ENCODE peak calls at places on chromosomes 7 and 10, in seven cellular contexts. X is Panc1; B is body of pancreas; Q is colonic mucosa; T is heart left ventricle; N is CD8-positive, alpha-beta T cell; K is aorta. O is an unnamed sample.

GRCh38 chr7:131957338-131958025 is 401.1 kb upstream of the PODXL start:
- DNase-seq in X (no peak), B (no peak), Q (no peak), T (no peak), N (no peak), K (no peak), O (no peak)

GRCh38 chr10:8365935-8366911 is 311.7 kb downstream of the GATA3 start:
- DNase-seq in X (peak; percentile 39), B (no peak), Q (no peak), T (no peak), N (peak; percentile 9), K (no peak), O (no peak)

GRCh38 chr10:133124357-133125211 is 35.4 kb upstream of the KNDC1 start:
- DNase-seq in X (no peak), B (peak; percentile 32), Q (no peak), T (no peak), N (no peak), K (peak; percentile 38), O (no peak)

GRCh38 chr7:22219036-22219435 is 137.9 kb downstream of the RAPGEF5 start:
- DNase-seq in X (no peak), B (no peak), Q (no peak), T (no peak), N (no peak), K (no peak), O (no peak)

GRCh38 chr7:106770191-106770590 is 94.9 kb upstream of the PIK3CG start:
- DNase-seq in X (no peak), B (no peak), Q (no peak), T (no peak), N (no peak), K (no peak), O (no peak)

GRCh38 chr7:129644634-129645230 is 33.2 kb downstream of the NRF1 start:
- DNase-seq in X (peak; percentile 39), B (no peak), Q (no peak), T (no peak), N (no peak), K (no peak), O (peak; percentile 25)

GRCh38 chr10:125146791-125147604 is 13.4 kb downstream of the CTBP2 start:
- DNase-seq in X (no peak), B (peak; percentile 66), Q (peak; percentile 45), T (no peak), N (no peak), K (no peak), O (no peak)

GRCh38 chr10:95544783-95545500 is 16.2 kb downstream of the SORBS1 start:
- DNase-seq in X (no peak), B (peak; percentile 30), Q (no peak), T (no peak), N (no peak), K (no peak), O (no peak)

GRCh38 chr10:31594331-31594880 is 275.4 kb downstream of the ZEB1 start:
- DNase-seq in X (no peak), B (no peak), Q (no peak), T (no peak), N (no peak), K (no peak), O (no peak)

GRCh38 chr10:125768217-125768616 is 7.4 kb downstream of the MMP21 start:
- DNase-seq in X (no peak), B (no peak), Q (no peak), T (no peak), N (no peak), K (no peak), O (peak; percentile 4)

GRCh38 chr10:132785433-132786278 is at the start of gene NKX6-2:
- DNase-seq in X (no peak), B (no peak), Q (no peak), T (no peak), N (no peak), K (no peak), O (no peak)

GRCh38 chr10:120689766-120690539 is 161.2 kb upstream of the WDR11 start:
- DNase-seq in X (no peak), B (no peak), Q (no peak), T (no peak), N (no peak), K (no peak), O (no peak)

GRCh38 chr10:132937861-132938260 is 4.5 kb downstream of the CFAP46 start:
- DNase-seq in X (no peak), B (no peak), Q (no peak), T (no peak), N (no peak), K (no peak), O (no peak)

GRCh38 chr7:26580666-26581065 is 283.7 kb downstream of the SKAP2 start:
- DNase-seq in X (no peak), B (no peak), Q (no peak), T (no peak), N (no peak), K (no peak), O (no peak)

GRCh38 chr10:87794285-87794684 is 23.7 kb downstream of the ATAD1 start:
- DNase-seq in X (no peak), B (no peak), Q (no peak), T (no peak), N (no peak), K (no peak), O (no peak)

GRCh38 chr10:101285519-101286070 is 56.3 kb upstream of the LBX1 start:
- DNase-seq in X (no peak), B (no peak), Q (no peak), T (no peak), N (no peak), K (no peak), O (no peak)

GRCh38 chr10:71667374-71667750 is 52.2 kb downstream of the C10orf105 start:
- DNase-seq in X (no peak), B (no peak), Q (no peak), T (no peak), N (no peak), K (no peak), O (peak; percentile 56)

GRCh38 chr7:94561841-94562514 is 52.4 kb downstream of the CASD1 start:
- DNase-seq in X (no peak), B (no peak), Q (no peak), T (no peak), N (no peak), K (no peak), O (no peak)

GRCh38 chr10:68628576-68629127 is 68.5 kb downstream of the TET1 start:
- DNase-seq in X (no peak), B (no peak), Q (no peak), T (no peak), N (no peak), K (no peak), O (no peak)

GRCh38 chr10:72089618-72090017 is 1.3 kb upstream of the SPOCK2 start:
- DNase-seq in X (no peak), B (no peak), Q (no peak), T (no peak), N (no peak), K (no peak), O (no peak)

GRCh38 chr10:26438534-26439269 is 561 bp downstream of the APBB1IP start:
- DNase-seq in X (no peak), B (no peak), Q (peak; percentile 34), T (peak; percentile 31), N (peak; percentile 62), K (peak; percentile 60), O (no peak)

GRCh38 chr10:33465747-33466146 is 131.3 kb upstream of the NRP1 start:
- DNase-seq in X (no peak), B (no peak), Q (no peak), T (no peak), N (no peak), K (no peak), O (no peak)

GRCh38 chr7:28986028-28986427 is 27.9 kb upstream of the TRIL start:
- DNase-seq in X (no peak), B (no peak), Q (no peak), T (no peak), N (no peak), K (no peak), O (no peak)

GRCh38 chr10:22250897-22251605 is 33.2 kb upstream of the EBLN1 start:
- DNase-seq in X (no peak), B (no peak), Q (no peak), T (no peak), N (no peak), K (no peak), O (no peak)

GRCh38 chr10:50360486-50360885 is 109.2 kb upstream of the ASAH2 start:
- DNase-seq in X (no peak), B (no peak), Q (no peak), T (no peak), N (no peak), K (no peak), O (no peak)

GRCh38 chr7:156559001-156559400 is 81.6 kb upstream of the RNF32 start:
- DNase-seq in X (no peak), B (no peak), Q (no peak), T (no peak), N (no peak), K (no peak), O (no peak)

GRCh38 chr10:3140280-3140679 is 32.3 kb downstream of the PITRM1 start:
- DNase-seq in X (no peak), B (no peak), Q (no peak), T (no peak), N (no peak), K (peak; percentile 67), O (no peak)

GRCh38 chr10:18737236-18737635 is 78.0 kb downstream of the ARL5B start:
- DNase-seq in X (no peak), B (no peak), Q (no peak), T (no peak), N (no peak), K (no peak), O (no peak)

GRCh38 chr7:1245596-1245995 is 12.9 kb downstream of the UNCX start:
- DNase-seq in X (no peak), B (no peak), Q (no peak), T (no peak), N (no peak), K (no peak), O (no peak)

GRCh38 chr10:113982296-113982695 is 61.4 kb upstream of the ADRB1 start:
- DNase-seq in X (no peak), B (no peak), Q (no peak), T (no peak), N (no peak), K (no peak), O (no peak)
- H3K27ac ChIP-seq in X (no peak overlapping the region), B (peak overlapping the region; percentile 47), Q (no peak overlapping the region), T (peak overlapping the region; percentile 38), N (no peak overlapping the region), K (no peak overlapping the region), O (no peak overlapping the region)

GRCh38 chr7:116674508-116675173 is 2.6 kb downstream of the MET start:
- DNase-seq in X (no peak), B (no peak), Q (no peak), T (no peak), N (no peak), K (no peak), O (no peak)
- H3K4me3 ChIP-seq in X (peak overlapping the region; percentile 89), B (no peak overlapping the region), Q (no peak overlapping the region), T (no peak overlapping the region), N (no peak overlapping the region), K (no peak overlapping the region), O (no peak overlapping the region)

GRCh38 chr7:135845415-135846075 is 96.9 kb upstream of the FAM180A start:
- DNase-seq in X (no peak), B (no peak), Q (no peak), T (no peak), N (no peak), K (no peak), O (no peak)
- H3K27ac ChIP-seq in X (no peak overlapping the region), B (no peak overlapping the region), Q (no peak overlapping the region), T (no peak overlapping the region), N (no peak overlapping the region), K (no peak overlapping the region), O (no peak overlapping the region)

DNA sequence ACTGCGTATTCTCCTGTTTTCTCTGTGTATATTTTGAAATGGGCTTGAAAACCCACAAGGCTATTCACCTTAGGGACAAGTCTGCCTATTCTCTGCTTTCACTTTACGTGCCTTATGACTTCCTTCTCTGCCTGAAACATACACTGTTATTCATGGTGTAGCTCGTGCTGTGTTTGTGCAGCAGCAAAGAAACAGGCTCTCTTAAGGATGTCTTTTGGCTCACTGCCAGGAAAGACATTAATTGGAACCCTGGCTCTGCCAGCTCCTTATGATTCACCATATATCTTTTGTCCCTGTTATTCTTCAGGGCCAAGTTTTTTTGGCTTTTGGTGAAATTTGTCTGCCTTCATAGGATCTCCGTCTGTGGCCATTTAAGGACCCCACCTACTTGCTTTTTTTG is 92.4 kb downstream of the TMEM106B start:
- DNase-seq in X (no peak), B (no peak), Q (no peak), T (no peak), N (no peak), K (no peak), O (no peak)
- H3K4me3 ChIP-seq in X (no peak overlapping the region), B (no peak overlapping the region), Q (no peak overlapping the region), T (no peak overlapping the region), N (no peak overlapping the region), K (no peak overlapping the region), O (no peak overlapping the region)

O was measured in HL-60.